ENCODE peak calls at places on chromosomes 7 and 10, in six cellular contexts. Y, P, L, K, M and C are unnamed samples.

GRCh38 chr10:33277135-33277536 is 57.3 kb downstream of the NRP1 start:
- DNase-seq in Y (peak), P (no peak), L (peak), K (no peak), M (no peak), C (no peak)

GRCh38 chr7:152103066-152103465 is 77.6 kb downstream of the GALNT11 start:
- DNase-seq in Y (no peak), P (no peak), L (no peak), K (no peak), M (no peak), C (no peak)

GRCh38 chr7:115357213-115357999 is 435.5 kb downstream of the MDFIC start:
- DNase-seq in Y (no peak), P (no peak), L (no peak), K (no peak), M (no peak), C (no peak)

GRCh38 chr7:17774701-17775288 is 165.5 kb downstream of the SNX13 start:
- DNase-seq in Y (peak), P (no peak), L (no peak), K (no peak), M (no peak), C (no peak)

GRCh38 chr7:55343002-55343781 is 21.9 kb upstream of the LANCL2 start:
- DNase-seq in Y (no peak), P (no peak), L (no peak), K (no peak), M (no peak), C (no peak)

GRCh38 chr10:14671383-14671782 is 103.3 kb downstream of the FAM107B start:
- DNase-seq in Y (no peak), P (peak), L (no peak), K (no peak), M (no peak), C (no peak)

GRCh38 chr10:6279540-6280267 is 77.0 kb downstream of the PFKFB3 start:
- DNase-seq in Y (peak), P (peak), L (no peak), K (no peak), M (no peak), C (no peak)

GRCh38 chr7:46764100-46764941 is 817.6 kb downstream of the TNS3 start:
- DNase-seq in Y (peak), P (no peak), L (no peak), K (no peak), M (no peak), C (peak)

GRCh38 chr7:108592633-108593277 is 23.1 kb downstream of the DNAJB9 start:
- DNase-seq in Y (no peak), P (no peak), L (no peak), K (no peak), M (no peak), C (peak)

GRCh38 chr7:41880107-41880506 is 177.2 kb upstream of the INHBA start:
- DNase-seq in Y (peak), P (no peak), L (no peak), K (no peak), M (no peak), C (no peak)

GRCh38 chr10:129964611-129965417 is 740 bp upstream of the EBF3 start:
- DNase-seq in Y (no peak), P (no peak), L (no peak), K (no peak), M (no peak), C (no peak)

GRCh38 chr10:5608608-5609270 is 57.7 kb downstream of the ASB13 start:
- DNase-seq in Y (no peak), P (no peak), L (no peak), K (no peak), M (no peak), C (no peak)

DNA sequence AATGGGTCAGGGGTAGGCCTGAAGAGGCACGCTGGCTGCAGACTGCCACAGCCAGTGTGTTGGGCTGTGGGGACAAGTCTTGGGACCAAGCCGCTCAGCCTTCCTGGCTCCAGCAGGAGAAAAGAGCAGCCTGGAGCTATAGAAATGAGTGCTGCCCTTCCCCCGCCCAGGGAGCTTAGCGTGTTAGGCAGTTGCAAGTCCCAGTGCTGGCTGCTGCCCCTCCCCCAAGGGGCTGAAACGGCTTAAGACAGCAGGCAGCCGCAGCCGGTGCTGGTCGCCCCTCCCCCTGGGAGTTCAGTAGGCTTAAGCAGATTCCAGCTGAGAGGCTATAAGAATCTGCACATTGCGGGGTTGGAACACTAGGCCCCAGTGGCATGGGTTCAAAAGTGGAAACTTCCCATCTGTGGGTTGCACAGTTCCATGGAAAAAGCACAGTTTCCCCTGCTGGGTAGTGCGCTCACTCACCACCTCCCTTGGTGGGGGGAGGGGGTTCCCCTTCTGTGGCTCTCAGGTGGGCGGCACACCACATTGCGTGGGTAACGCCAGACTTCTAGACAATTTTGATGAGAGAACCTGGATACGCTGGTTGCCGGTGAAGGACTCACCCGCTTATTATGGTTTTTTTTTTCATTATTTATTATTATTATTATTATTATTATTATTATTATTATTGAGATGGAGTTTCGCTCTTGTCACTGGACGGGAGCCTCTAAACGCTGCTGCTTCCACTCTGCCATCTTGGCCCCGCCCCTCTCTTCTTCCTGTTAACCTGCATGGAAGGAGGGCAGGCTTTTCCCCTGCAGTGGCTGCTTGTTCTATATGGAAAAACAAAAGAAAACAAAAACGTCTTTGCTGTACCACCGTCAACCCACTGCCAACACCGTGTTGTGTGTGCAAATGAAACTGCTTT is 151.1 kb downstream of the CXCL12 start:
- DNase-seq in Y (peak), P (peak), L (peak), K (no peak), M (no peak), C (no peak)
- H3K27ac ChIP-seq in Y (no peak), P (no peak), L (peak), K (no peak), M (no peak), C (no peak)

DNA sequence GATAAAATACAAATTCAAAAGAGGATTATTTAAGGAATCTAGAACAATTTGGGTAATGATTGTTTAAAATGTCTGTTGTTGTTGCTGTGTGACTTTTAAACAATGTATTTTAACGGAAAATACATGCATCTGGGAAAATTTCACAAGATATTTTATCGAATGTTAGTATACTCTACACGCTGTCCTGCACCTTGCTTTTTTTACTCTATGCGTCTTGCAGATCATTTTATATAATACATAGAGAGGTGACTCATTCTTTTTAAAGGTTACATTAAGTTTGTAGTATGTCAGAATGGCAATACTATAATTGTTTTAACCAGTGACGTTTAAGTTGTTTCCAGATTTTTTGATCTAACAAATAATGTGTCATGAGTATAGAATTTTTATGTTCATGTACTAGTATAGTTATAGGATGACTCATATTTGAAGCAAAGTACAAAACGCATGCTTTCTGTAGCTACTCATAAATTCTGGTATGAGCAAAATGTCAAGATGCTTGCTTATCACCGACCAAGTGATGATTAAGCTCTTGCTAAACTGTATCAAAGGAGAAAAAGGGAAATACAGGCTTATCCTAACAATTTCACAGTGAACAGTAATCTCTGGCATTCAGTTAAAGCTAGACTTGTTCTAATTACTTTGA is 4.9 kb downstream of the DKK1 start:
- DNase-seq in Y (peak), P (no peak), L (no peak), K (no peak), M (no peak), C (no peak)
- H3K27ac ChIP-seq in Y (peak), P (no peak), L (no peak), K (no peak), M (no peak), C (no peak)

GRCh38 chr7:71239517-71239916 is 107.6 kb downstream of the GALNT17 start:
- DNase-seq in Y (no peak), P (no peak), L (no peak), K (no peak), M (no peak), C (peak)
- H3K27ac ChIP-seq in Y (no peak), P (no peak), L (peak), K (no peak), M (no peak), C (peak)

DNA sequence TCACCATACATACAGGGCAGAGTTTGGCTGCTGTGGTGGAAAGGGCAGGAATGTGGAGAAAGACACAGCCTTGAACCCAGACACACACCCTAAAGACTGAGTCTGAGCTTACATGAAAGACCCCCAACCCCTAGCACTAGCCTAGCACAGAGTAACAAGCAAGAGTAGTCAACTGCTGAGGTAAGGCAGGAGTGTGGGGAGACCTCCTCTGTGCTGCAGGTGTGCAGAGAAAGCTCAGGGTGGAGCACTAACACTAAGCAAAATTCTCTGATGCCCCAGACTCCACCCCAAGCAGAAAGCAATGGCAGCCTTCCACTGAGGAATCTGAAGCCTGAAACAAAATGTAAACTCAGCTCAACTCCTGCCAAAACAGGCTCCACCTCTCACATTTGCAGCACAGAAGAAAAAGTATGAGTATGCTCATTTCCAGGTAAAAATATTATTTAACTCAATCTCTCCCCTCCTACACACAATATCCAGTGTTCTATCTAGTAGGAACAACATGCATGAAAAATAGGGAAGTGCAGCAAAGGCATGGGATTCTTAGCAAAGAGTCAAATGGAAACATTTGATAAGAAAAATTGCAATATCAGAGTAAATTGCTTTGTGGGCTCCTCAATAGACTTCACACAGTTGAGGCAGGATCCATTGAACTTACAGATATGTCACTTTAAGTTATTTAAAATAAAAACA is 151.1 kb downstream of the ANK3 start:
- DNase-seq in Y (peak), P (peak), L (no peak), K (no peak), M (no peak), C (peak)
- H3K27ac ChIP-seq in Y (no peak), P (no peak), L (peak), K (no peak), M (no peak), C (no peak)

DNA sequence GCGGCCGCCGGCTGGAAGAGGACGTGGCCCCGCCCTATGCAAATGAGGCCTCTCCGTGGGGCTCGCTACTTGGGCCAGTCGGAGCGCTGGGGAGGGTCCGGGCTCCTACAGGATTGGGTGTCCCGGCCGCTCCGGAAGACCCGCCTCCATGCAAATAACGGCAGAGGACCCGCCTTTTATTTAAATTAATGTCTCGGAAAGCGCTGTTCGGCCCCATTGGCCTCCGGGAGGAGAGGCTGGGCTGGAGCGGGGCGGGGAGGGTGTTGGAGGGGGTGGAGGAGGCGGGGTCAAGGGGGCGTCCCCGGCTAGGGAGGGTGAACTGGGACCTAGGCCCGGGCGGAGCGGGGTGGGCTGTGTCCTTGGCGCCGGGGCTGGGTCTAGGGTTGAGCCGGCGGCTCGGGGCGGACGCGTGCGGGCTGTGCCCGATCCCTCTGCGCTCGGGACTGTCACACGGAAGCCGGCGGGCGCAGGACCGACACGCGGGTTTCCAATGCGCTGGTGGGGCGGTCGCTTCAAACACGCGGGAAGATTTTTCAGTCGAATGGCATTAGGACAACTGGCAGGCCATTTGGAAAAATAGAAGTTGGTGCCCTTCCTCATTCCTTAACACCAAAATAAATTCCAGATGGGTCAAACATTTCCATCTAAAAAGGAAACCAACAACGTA is 344 bp upstream of the POLM start:
- DNase-seq in Y (peak), P (peak), L (peak), K (peak), M (peak), C (peak)
- H3K27ac ChIP-seq in Y (peak), P (no peak), L (peak), K (peak), M (peak), C (peak)

GRCh38 chr7:76267107-76267834 is 35.2 kb upstream of the HSPB1 start:
- DNase-seq in Y (no peak), P (peak), L (no peak), K (no peak), M (no peak), C (no peak)
- H3K27ac ChIP-seq in Y (no peak), P (no peak), L (no peak), K (no peak), M (no peak), C (no peak)

DNA sequence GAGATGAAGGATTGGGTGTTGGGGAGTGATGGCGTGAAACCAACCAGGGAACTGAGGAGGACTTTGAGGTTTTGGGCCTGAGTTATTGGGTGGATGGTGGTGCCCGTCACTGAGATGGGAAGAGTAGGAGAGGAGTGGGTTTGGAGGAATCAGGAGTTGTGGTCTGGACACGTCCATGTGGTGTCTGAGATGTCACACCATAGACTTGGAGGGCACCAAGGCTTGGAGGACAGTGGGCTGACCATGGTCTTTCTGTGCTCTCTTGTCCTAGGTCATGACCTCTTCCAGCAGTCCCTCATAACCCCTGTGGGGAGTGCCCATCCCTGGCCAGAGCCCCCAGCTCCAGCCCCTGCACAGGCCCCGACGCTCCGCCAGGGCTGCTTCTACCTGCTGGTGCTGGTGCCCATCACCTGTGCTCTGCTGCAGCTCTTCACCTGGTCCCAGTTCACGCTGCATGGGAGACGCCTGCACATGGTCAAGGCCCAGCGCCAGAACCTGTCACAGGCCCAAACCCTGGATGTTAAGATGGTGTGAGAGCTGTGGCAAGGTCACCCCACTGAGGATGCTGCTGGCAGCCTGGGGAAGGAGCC is 24.2 kb upstream of the C10orf95 start:
- DNase-seq in Y (no peak), P (no peak), L (no peak), K (no peak), M (no peak), C (no peak)
- H3K27ac ChIP-seq in Y (no peak), P (no peak), L (no peak), K (no peak), M (no peak), C (no peak)

DNA sequence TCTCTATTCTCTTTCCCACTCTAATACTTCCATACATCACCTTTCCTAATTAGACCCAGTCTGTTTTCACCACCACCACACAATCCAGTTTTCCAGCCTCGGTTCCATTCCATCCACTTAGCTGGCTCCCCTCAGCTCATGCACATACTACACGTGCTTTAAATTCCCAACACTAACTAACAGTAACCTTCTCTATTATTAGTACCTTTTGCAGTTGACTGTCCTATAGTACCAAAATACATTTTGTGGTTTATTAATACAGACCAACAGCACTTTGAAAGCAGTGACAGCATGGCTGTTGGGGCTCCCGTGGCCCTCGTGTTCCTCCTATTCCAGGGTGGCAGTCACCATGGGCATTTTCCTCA is 64.9 kb downstream of the LARP4B start:
- DNase-seq in Y (no peak), P (no peak), L (no peak), K (no peak), M (no peak), C (no peak)
- H3K27ac ChIP-seq in Y (no peak), P (no peak), L (peak), K (no peak), M (no peak), C (no peak)